ENCODE peak calls at places on chromosomes 3 and 15, in five cellular contexts. A is WERI-Rb-1; U is activated CD8-positive, alpha-beta T cell treated with anti-CD3 and anti-CD28 coated beads for 36 hours; E is choroid plexus epithelial cell; D is CD8-positive, alpha-beta T cell. O is an unnamed sample.

GRCh38 chr15:31357148-31357547 is 30.5 kb downstream of the KLF13 start:
- DNase-seq in U (peak), E (no peak), A (no peak), D (no peak), O (no peak)

GRCh38 chr15:79218588-79219200 is 63.8 kb upstream of the ANKRD34C start:
- DNase-seq in U (no peak), D (no peak), E (peak), A (no peak), O (no peak)

GRCh38 chr3:57923101-57923500 is 85.1 kb upstream of the FLNB start:
- DNase-seq in E (peak), D (no peak), A (no peak), U (no peak), O (no peak)

GRCh38 chr3:38829404-38829803 is 13.4 kb upstream of the SCN10A start:
- DNase-seq in A (no peak), E (peak), D (no peak), U (no peak), O (no peak)

GRCh38 chr3:159273608-159274007 is 471.8 kb downstream of the MFSD1 start:
- DNase-seq in A (no peak), U (peak), D (no peak), E (peak), O (no peak)

GRCh38 chr3:38477839-38478450 is 18.2 kb upstream of the EXOG start:
- DNase-seq in E (no peak), A (no peak), U (no peak), D (no peak), O (no peak)

GRCh38 chr3:134232976-134233375 is 17.7 kb downstream of the RYK start:
- DNase-seq in U (no peak), E (no peak), D (no peak), A (no peak), O (no peak)

GRCh38 chr3:32406481-32407408 is 15.1 kb downstream of the CMTM7 start:
- DNase-seq in D (no peak), E (no peak), A (peak), U (no peak), O (no peak)

GRCh38 chr3:128317698-128318231 is 148.9 kb downstream of the DNAJB8 start:
- DNase-seq in U (no peak), E (peak), A (no peak), D (no peak), O (no peak)

GRCh38 chr3:34780973-34781372 is 858.4 kb upstream of the ARPP21 start:
- DNase-seq in E (peak), U (no peak), D (no peak), A (no peak), O (no peak)

GRCh38 chr3:157754415-157754814 is 251.2 kb upstream of the VEPH1 start:
- DNase-seq in U (no peak), D (no peak), E (no peak), A (no peak), O (no peak)

GRCh38 chr3:174325834-174326705 is 533.1 kb upstream of the NAALADL2 start:
- DNase-seq in E (peak), A (no peak), U (no peak), D (no peak), O (no peak)

GRCh38 chr15:29571728-29572454 is 250.4 kb downstream of the TJP1 start:
- DNase-seq in D (no peak), E (peak), A (no peak), U (no peak), O (no peak)

GRCh38 chr3:187072582-187072981 is 66.7 kb downstream of the RPL39L start:
- DNase-seq in E (no peak), A (no peak), U (no peak), D (no peak), O (peak)

GRCh38 chr15:40244961-40245523 is 6.2 kb downstream of the PAK6 start:
- DNase-seq in E (no peak), D (no peak), U (no peak), A (peak), O (no peak)

GRCh38 chr3:99868438-99868723 is 50.7 kb downstream of the CMSS1 start:
- DNase-seq in D (peak), E (no peak), A (peak), U (peak), O (no peak)

GRCh38 chr3:172447611-172448579 is at the start of gene GHSR:
- DNase-seq in A (no peak), E (no peak), D (no peak), U (peak), O (no peak)

GRCh38 chr3:130800829-130801228 is 54.2 kb upstream of the PIK3R4 start:
- DNase-seq in U (no peak), A (no peak), D (no peak), E (no peak), O (no peak)

GRCh38 chr3:124787490-124788195 is 57.4 kb downstream of the UMPS start:
- DNase-seq in D (no peak), U (peak), E (peak), A (no peak), O (no peak)

GRCh38 chr3:139109271-139109670 is 64.6 kb upstream of the PRR23C start:
- DNase-seq in U (no peak), D (no peak), E (no peak), A (no peak), O (no peak)

GRCh38 chr15:58201536-58201935 is 63.4 kb downstream of the AQP9 start:
- DNase-seq in A (no peak), U (no peak), E (peak), D (no peak), O (no peak)

GRCh38 chr3:121660356-121661171 is at the start of gene HCLS1:
- DNase-seq in A (no peak), E (peak), D (peak), U (peak), O (peak)

GRCh38 chr3:56878046-56878445 is 76.3 kb upstream of the ARHGEF3 start:
- DNase-seq in U (peak), A (no peak), E (peak), D (peak), O (peak)

GRCh38 chr15:66993874-66994696 is 71.3 kb upstream of the SMAD3 start:
- DNase-seq in D (no peak), E (no peak), U (no peak), A (no peak), O (no peak)

GRCh38 chr15:62850791-62851291 is 191.7 kb upstream of the TPM1 start:
- DNase-seq in U (no peak), A (no peak), E (peak), D (no peak), O (no peak)

GRCh38 chr3:95459706-95460105 is 1354.7 kb upstream of the EPHA6 start:
- DNase-seq in U (no peak), E (no peak), D (no peak), A (no peak), O (no peak)

GRCh38 chr3:42651248-42652091 is 2.0 kb upstream of the ZBTB47 start:
- DNase-seq in D (no peak), A (no peak), E (no peak), U (no peak), O (no peak)

GRCh38 chr3:111738238-111738637 is 120.8 kb upstream of the PHLDB2 start:
- DNase-seq in A (no peak), D (no peak), U (no peak), E (peak), O (no peak)

GRCh38 chr3:186469525-186469924 is 74.7 kb downstream of the CRYGS start:
- DNase-seq in D (no peak), U (no peak), E (no peak), A (no peak), O (no peak)

GRCh38 chr3:131193671-131194291 is 167.1 kb downstream of the NEK11 start:
- DNase-seq in E (peak), A (no peak), D (no peak), U (no peak), O (no peak)

GRCh38 chr15:41494922-41495735 is 1.5 kb downstream of the ITPKA start:
- DNase-seq in D (peak), A (no peak), E (no peak), U (peak), O (peak)
- TF ChIP-seq CTCF in D (no peak), A (no peak), E (no peak), U (no peak), O (peak)

DNA sequence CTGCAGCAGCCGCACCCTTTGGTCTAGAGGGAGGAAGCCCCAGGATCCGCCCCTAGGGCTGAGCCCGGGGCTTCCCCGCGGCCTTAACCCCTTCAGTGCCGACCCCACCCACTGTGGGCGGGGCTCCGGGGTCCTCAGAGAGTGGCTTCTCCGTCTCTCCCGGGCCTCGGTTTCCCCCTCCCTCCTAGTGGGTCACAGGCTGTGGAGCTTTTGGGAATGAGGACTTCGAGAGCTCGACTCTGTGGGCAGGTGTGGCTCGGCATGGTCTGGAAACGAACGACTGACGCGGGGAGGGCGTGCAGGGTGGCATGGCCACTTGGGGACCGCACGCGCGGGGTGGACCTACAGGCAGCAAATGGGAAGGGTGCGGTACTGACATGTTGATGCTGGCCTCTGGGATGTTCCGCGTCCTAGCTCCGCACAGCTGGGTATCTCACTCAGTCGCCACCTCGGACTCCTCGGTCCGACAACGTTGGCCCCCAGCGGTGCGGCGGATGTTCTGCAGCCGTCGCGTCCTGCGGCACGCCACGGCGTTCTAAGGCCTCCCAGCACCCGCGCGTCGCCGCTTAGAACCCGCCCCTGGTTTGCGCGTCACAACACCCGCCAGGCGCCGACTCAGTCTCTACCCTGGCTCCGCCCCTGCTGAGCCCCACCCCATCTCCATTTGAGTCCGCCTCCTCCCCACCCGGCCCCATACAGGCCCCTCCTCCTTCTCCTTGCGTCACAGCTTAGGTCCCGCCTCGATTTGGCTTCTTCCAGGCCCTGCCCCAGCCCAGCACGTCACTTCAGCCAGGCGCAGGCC is at the start of the genes HYAL3 and NAA80:
- DNase-seq in D (peak), A (peak), U (peak), E (peak), O (peak)
- TF ChIP-seq CTCF in D (peak), A (peak), U (peak), E (peak), O (peak)

GRCh38 chr15:75640483-75641175 is 605 bp upstream of the IMP3 start:
- DNase-seq in D (peak), E (peak), U (peak), A (peak), O (peak)
- TF ChIP-seq CTCF in D (peak), E (peak), U (peak), A (peak), O (peak)

DNA sequence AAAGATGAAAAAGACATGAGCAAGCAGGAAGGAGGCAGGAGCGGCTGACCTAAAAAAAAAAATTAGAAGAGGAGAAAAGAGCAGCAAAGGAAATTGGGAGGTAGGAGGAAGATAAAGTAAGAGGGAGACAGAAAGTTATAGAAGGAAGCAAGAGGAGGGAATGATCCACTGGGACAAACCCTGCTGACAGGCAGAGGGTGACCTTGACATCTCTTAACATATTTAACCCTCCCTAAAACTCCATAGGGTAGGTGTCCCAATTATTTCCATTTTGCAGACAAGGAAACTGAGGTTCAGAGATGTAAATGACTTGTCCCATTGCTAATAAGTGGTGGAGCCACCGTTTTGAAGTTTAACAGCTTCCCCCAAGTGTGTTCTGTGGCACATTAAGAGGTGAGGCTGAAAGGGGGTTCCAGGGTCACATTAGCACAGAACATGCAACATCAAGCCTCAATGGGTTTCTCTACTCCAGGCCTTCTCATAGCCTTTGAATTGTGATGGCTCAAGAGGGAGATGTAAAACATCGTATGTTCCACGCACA is 37.4 kb upstream of the PRICKLE2 start:
- DNase-seq in D (no peak), A (no peak), U (no peak), E (no peak), O (no peak)
- TF ChIP-seq CTCF in D (no peak), A (peak), U (no peak), E (peak), O (no peak)

DNA sequence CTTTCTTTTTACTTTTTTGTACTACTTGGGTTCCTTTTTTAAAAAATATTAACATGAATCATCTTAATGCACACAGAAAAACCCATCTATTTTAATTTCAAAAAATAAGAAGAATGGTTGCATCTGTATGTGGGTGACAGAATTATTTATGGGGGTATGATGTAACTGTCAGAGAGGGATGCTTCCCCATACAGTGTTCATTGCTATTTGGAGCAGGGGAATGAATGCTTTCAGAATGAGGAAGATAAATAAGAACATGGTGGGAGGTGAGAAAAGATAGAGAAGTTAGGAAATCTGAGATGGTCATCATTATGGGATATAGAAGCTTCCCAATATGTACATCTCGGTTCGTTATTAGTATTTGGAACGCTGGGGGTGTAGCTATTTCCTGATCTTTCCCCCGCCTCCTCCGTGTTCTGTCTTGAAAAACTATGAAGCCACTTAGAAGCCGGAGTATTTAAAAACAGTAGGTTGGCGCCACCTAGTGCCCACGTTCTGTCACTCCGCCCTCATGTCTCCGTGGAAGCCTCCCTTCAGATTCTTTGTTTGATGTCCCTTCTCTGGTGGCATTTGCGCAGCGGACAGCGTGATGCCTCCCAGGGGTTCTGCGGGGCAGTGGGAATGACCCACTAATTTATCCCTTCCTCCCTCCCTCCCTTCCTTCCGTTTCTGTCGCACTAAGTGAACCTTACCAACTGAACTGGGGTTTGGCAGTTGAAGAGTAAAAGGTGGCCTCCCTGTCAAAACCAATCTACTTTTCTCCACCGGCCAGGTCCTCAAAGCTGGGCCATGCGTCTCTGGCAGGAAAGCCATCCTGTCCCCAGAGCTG is 184.6 kb downstream of the FEZF2 start:
- DNase-seq in A (peak), U (peak), D (peak), E (peak), O (peak)
- TF ChIP-seq CTCF in A (peak), U (peak), D (peak), E (peak), O (peak)

O was measured in GM13977.